ENCODE peak calls at places on chromosomes 16 and 17, in nine cellular contexts. D is mesothelial cell of epicardium, V is transverse colon, I is SK-N-SH, K is A673, M is sigmoid colon, B is body of pancreas, G is AG10803, A is fibroblast of the aortic adventitia. U is an unnamed sample.
A peak's percentile ranks its signal among the peaks of the same experiment; 100 is the strongest.

GRCh38 chr17:45123930-45124796 is 8.2 kb downstream of the PLCD3 start:
- DNase-seq in D (no peak), V (peak; percentile 82), I (peak; percentile 80), K (peak; percentile 42), M (peak; percentile 84), B (no peak), G (peak; percentile 85), A (peak; percentile 82), U (no peak)

GRCh38 chr16:57345021-57345420 is 13.6 kb upstream of the CCL22 start:
- DNase-seq in D (no peak), V (no peak), I (no peak), K (no peak), M (no peak), B (no peak), G (no peak), A (no peak), U (no peak)

GRCh38 chr17:39485555-39485954 is 24.3 kb downstream of the CDK12 start:
- DNase-seq in D (no peak), V (no peak), I (no peak), K (no peak), M (no peak), B (no peak), G (peak; percentile 98), A (peak; percentile 92), U (no peak)

GRCh38 chr16:57799619-57800212 is 2.6 kb downstream of the KIFC3 start:
- DNase-seq in D (no peak), V (no peak), I (peak; percentile 15), K (peak; percentile 58), M (no peak), B (no peak), G (no peak), A (no peak), U (no peak)

GRCh38 chr16:70747703-70748631 is 53.0 kb downstream of the VAC14 start:
- DNase-seq in D (no peak), V (no peak), I (no peak), K (no peak), M (no peak), B (no peak), G (no peak), A (no peak), U (no peak)

GRCh38 chr16:30903002-30903401 is 6.6 kb downstream of the CTF1 start:
- DNase-seq in D (no peak), V (no peak), I (no peak), K (no peak), M (no peak), B (no peak), G (no peak), A (no peak), U (no peak)

GRCh38 chr17:19346351-19347255 is 15.9 kb downstream of the B9D1 start:
- DNase-seq in D (no peak), V (peak; percentile 42), I (no peak), K (peak; percentile 88), M (peak; percentile 89), B (peak; percentile 10), G (peak; percentile 88), A (peak; percentile 93), U (no peak)

GRCh38 chr17:8087942-8088230 is 370 bp upstream of the ALOX12B start:
- DNase-seq in D (no peak), V (no peak), I (no peak), K (no peak), M (no peak), B (no peak), G (no peak), A (no peak), U (no peak)

GRCh38 chr16:78503501-78504110 is 404.2 kb downstream of the WWOX start:
- DNase-seq in D (no peak), V (peak; percentile 44), I (peak; percentile 42), K (peak; percentile 33), M (peak; percentile 79), B (peak; percentile 54), G (peak; percentile 57), A (peak; percentile 64), U (no peak)

GRCh38 chr16:17397499-17397891 is 73.3 kb downstream of the XYLT1 start:
- DNase-seq in D (no peak), V (peak; percentile 57), I (peak; percentile 59), K (no peak), M (no peak), B (peak; percentile 56), G (peak; percentile 50), A (peak; percentile 46), U (no peak)

GRCh38 chr17:65332375-65332774 is 195.2 kb downstream of the RGS9 start:
- DNase-seq in D (no peak), V (no peak), I (no peak), K (no peak), M (no peak), B (no peak), G (peak; percentile 60), A (peak; percentile 43), U (no peak)

GRCh38 chr17:17772231-17772630 is 64.6 kb downstream of the SREBF1 start:
- DNase-seq in D (no peak), V (no peak), I (no peak), K (no peak), M (no peak), B (no peak), G (no peak), A (no peak), U (no peak)

GRCh38 chr17:66727634-66728570 is 107.0 kb upstream of the CACNG5 start:
- DNase-seq in D (peak; percentile 43), V (peak; percentile 57), I (peak; percentile 87), K (peak; percentile 80), M (peak; percentile 68), B (peak; percentile 77), G (peak; percentile 34), A (peak; percentile 56), U (peak; percentile 65)

GRCh38 chr17:29138991-29139682 is 41.1 kb downstream of the MYO18A start:
- DNase-seq in D (no peak), V (peak; percentile 66), I (no peak), K (no peak), M (no peak), B (no peak), G (no peak), A (no peak), U (no peak)

GRCh38 chr16:59586331-59586730 is 852.2 kb upstream of the GOT2 start:
- DNase-seq in D (no peak), V (no peak), I (no peak), K (no peak), M (no peak), B (no peak), G (no peak), A (no peak), U (no peak)

GRCh38 chr16:59593256-59593655 is 859.1 kb upstream of the GOT2 start:
- DNase-seq in D (no peak), V (no peak), I (no peak), K (no peak), M (no peak), B (no peak), G (peak; percentile 95), A (peak; percentile 36), U (no peak)

GRCh38 chr16:59597269-59597668 is 863.2 kb upstream of the GOT2 start:
- DNase-seq in D (no peak), V (no peak), I (no peak), K (no peak), M (no peak), B (no peak), G (peak; percentile 31), A (no peak), U (no peak)

GRCh38 chr16:59591480-59591879 is 857.4 kb upstream of the GOT2 start:
- DNase-seq in D (no peak), V (no peak), I (no peak), K (no peak), M (no peak), B (no peak), G (peak; percentile 53), A (no peak), U (no peak)
- TF ChIP-seq CTCF in D (no peak), V (no peak), I (no peak), K (no peak), M (no peak), B (no peak), G (peak; percentile 34), A (no peak), U (no peak)

DNA sequence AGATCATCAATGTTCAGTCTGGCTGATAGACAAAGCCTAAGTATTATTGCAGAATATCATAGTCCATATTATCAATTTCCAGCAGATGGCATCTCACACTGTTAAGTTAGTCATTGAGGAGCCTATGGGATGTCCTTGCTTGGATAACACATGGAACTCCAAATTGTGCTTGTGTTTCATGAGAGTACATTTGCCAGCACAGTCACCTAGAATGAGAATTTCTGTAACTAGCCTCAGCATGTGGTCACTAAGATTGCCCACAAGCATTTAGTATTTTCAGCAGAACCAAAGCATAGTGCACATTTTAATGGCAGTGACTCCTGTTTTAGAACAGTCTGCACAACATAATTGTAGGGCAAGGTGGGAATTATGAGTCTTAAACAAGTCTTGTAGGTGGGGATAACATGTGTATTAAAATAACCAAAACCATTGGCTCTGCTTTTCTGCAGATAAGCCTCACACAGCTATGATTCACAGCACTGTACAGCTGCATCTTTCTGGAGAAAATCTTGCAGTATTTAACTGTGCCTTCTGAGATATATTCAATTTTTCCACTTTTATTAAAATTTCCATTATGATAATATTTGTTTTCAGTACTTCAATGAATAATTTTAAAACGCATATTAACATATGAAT is 882.8 kb upstream of the SOX9 start:
- DNase-seq in D (no peak), V (no peak), I (peak; percentile 12), K (peak; percentile 12), M (no peak), B (no peak), G (peak; percentile 90), A (peak; percentile 4), U (no peak)
- TF ChIP-seq CTCF in D (no peak), V (no peak), I (peak; percentile 64), K (peak; percentile 17), M (no peak), B (no peak), G (peak; percentile 65), A (no peak), U (peak; percentile 50)

GRCh38 chr17:56505154-56505756 is 88.2 kb upstream of the NOG start:
- DNase-seq in D (no peak), V (no peak), I (no peak), K (no peak), M (no peak), B (no peak), G (no peak), A (no peak), U (no peak)

GRCh38 chr17:56499799-56500388 is 93.6 kb upstream of the NOG start:
- DNase-seq in D (no peak), V (no peak), I (no peak), K (peak; percentile 57), M (no peak), B (no peak), G (peak; percentile 21), A (peak; percentile 21), U (no peak)

GRCh38 chr17:56497132-56497531 is 96.4 kb upstream of the NOG start:
- DNase-seq in D (no peak), V (no peak), I (no peak), K (no peak), M (no peak), B (no peak), G (no peak), A (no peak), U (no peak)

GRCh38 chr17:56506349-56506748 is 87.2 kb upstream of the NOG start:
- DNase-seq in D (no peak), V (no peak), I (no peak), K (no peak), M (no peak), B (no peak), G (no peak), A (no peak), U (no peak)

GRCh38 chr17:56502120-56502519 is 91.4 kb upstream of the NOG start:
- DNase-seq in D (no peak), V (no peak), I (no peak), K (no peak), M (no peak), B (no peak), G (no peak), A (no peak), U (no peak)
- TF ChIP-seq CTCF in D (no peak), V (no peak), I (no peak), K (no peak), M (no peak), B (no peak), G (no peak), A (no peak), U (no peak)

GRCh38 chr17:79737922-79738578 is 7.3 kb downstream of the ENPP7 start:
- DNase-seq in D (no peak), V (no peak), I (no peak), K (no peak), M (no peak), B (no peak), G (no peak), A (no peak), U (no peak)
- TF ChIP-seq CTCF in D (no peak), V (no peak), I (no peak), K (no peak), M (no peak), B (no peak), G (no peak), A (no peak), U (no peak)